ENCODE peak calls at places on chromosomes 12 and 14, in seven cellular contexts. E is transverse colon, X is mesenchymal stem cell, V is cardiac muscle cell, R is heart right ventricle, B is fibroblast of lung, N is RWPE2. M is an unnamed sample.

GRCh38 chr12:64273527-64274403 is 51.7 kb upstream of the KICS2 start:
- DNase-seq in V (peak; percentile 20), R (no peak), B (no peak), X (peak; percentile 10), N (no peak), E (peak; percentile 8), M (no peak)

GRCh38 chr14:68569546-68569908 is 223.3 kb downstream of the ZFP36L1 start:
- DNase-seq in N (no peak), E (no peak), V (no peak), X (no peak), R (no peak), B (no peak), M (no peak)

GRCh38 chr12:128942960-128943477 is 89.7 kb downstream of the GLT1D1 start:
- DNase-seq in R (no peak), E (no peak), N (no peak), B (no peak), V (no peak), X (no peak), M (no peak)

GRCh38 chr12:70920251-70920851 is at the start of gene PTPRR:
- DNase-seq in E (no peak), X (no peak), V (peak; percentile 26), R (no peak), B (no peak), N (no peak), M (no peak)

GRCh38 chr12:98745578-98746391 is 100.7 kb downstream of the APAF1 start:
- DNase-seq in X (peak; percentile 10), E (no peak), N (no peak), B (peak; percentile 21), R (no peak), V (peak; percentile 42), M (no peak)

GRCh38 chr12:54463484-54463883 is 9.9 kb downstream of the GTSF1 start:
- DNase-seq in R (no peak), B (peak; percentile 11), X (no peak), E (no peak), V (peak; percentile 36), N (no peak), M (no peak)

GRCh38 chr12:106107566-106107965 is 31.2 kb downstream of the NUAK1 start:
- DNase-seq in V (peak; percentile 26), E (no peak), X (peak; percentile 60), N (no peak), R (no peak), B (no peak), M (no peak)

GRCh38 chr12:101655400-101655799 is 42.0 kb upstream of the CHPT1 start:
- DNase-seq in B (no peak), X (no peak), R (no peak), N (no peak), V (no peak), E (no peak), M (no peak)

GRCh38 chr14:92523752-92524151 is 10.2 kb downstream of the RIN3 start:
- DNase-seq in N (no peak), X (no peak), E (no peak), R (no peak), V (no peak), B (no peak), M (no peak)

GRCh38 chr14:76289276-76289675 is 86.7 kb upstream of the ESRRB start:
- DNase-seq in E (no peak), V (no peak), B (no peak), R (no peak), X (no peak), N (no peak), M (no peak)

GRCh38 chr14:76282581-76282980 is 93.4 kb upstream of the ESRRB start:
- DNase-seq in X (no peak), V (no peak), B (no peak), R (no peak), N (peak; percentile 8), E (no peak), M (no peak)

GRCh38 chr14:76292561-76292960 is 83.4 kb upstream of the ESRRB start:
- DNase-seq in X (no peak), R (no peak), E (no peak), N (no peak), V (no peak), B (no peak), M (no peak)

GRCh38 chr14:76287063-76287462 is 88.9 kb upstream of the ESRRB start:
- DNase-seq in N (no peak), V (no peak), X (no peak), B (no peak), R (no peak), E (no peak), M (no peak)
- H3K4me3 ChIP-seq in N (no peak overlapping the region), V (no peak overlapping the region), X (no peak overlapping the region), B (no peak overlapping the region), R (no peak overlapping the region), E (no peak overlapping the region), M (no peak overlapping the region)

GRCh38 chr12:55720894-55721444 is 776 bp downstream of the RDH5 start:
- DNase-seq in V (peak; percentile 91), B (peak; percentile 93), N (peak; percentile 88), X (peak; percentile 75), E (peak; percentile 77), R (no peak), M (peak; percentile 90)
- H3K4me1 ChIP-seq in V (peaks cover 6% of the 10 kb centered on the region), B (peaks cover 58% of the 10 kb centered on the region), N (peaks cover 12% of the 10 kb centered on the region), X (peaks cover 60% of the 10 kb centered on the region), E (peaks cover 53% of the 10 kb centered on the region), R (peaks cover 63% of the 10 kb centered on the region), M (peaks cover 89% of the 10 kb centered on the region)

DNA sequence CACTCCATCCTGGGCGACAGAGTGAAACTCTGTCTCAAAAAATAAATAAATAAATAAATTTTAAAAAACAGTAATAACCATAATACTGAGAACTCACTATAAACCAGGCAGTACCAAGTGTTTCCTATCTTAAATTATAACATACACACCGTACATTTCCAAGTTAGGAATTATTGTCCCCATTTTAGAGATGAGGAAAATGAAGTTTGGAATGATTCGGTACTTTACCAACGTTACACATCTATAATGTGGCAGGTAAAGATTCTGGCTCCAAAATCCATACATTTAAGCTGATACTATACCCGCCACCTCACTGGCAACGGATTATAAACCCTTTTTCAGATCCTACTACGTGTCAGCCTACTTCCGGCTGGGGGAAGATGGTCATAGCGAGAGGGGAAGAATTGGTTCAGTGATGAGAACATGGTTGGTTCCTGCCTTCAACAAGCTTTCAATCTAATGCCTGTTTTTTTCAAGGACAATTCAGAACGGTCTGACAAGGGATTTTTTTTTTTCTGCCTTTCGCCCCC is 105.9 kb upstream of the ATF7IP start:
- DNase-seq in B (no peak), X (no peak), E (no peak), V (no peak), N (no peak), R (no peak), M (no peak)
- H3K4me3 ChIP-seq in B (no peak overlapping the region), X (no peak overlapping the region), E (peak overlapping the region; percentile 24), V (no peak overlapping the region), N (no peak overlapping the region), R (peak overlapping the region; percentile 35), M (peak overlapping the region; percentile 39)

DNA sequence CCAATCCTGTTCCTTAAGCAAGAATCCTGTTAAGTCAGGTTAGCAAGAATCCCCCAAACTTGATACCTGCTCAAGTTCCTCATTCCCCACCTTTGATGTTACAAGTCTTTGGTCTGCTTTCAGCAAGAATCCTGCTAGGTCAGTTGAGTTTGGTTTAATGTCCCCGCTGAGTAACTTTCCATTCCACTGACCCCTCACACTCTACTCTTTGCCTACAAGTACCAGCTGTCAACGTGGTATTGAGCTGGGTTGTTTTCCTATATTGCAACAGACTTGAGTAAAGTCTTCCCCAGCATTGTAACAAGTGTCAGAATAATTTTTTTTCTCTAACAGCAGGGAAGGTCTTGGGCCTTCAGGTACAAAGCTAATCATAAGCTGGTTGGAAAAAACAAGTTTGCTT is 6.3 kb downstream of the PPM1H start:
- DNase-seq in R (no peak), V (no peak), X (no peak), E (no peak), B (no peak), N (no peak), M (no peak)
- H3K4me1 ChIP-seq in R (peaks cover 8% of the 10 kb centered on the region), V (no peaks in the 10 kb centered on the region), X (peaks cover 2% of the 10 kb centered on the region), E (no peaks in the 10 kb centered on the region), B (peaks cover 5% of the 10 kb centered on the region), N (no peaks in the 10 kb centered on the region), M (no peaks in the 10 kb centered on the region)

GRCh38 chr12:109775172-109775881 is 57.9 kb downstream of the TRPV4 start:
- DNase-seq in X (peak; percentile 69), R (peak; percentile 73), E (peak; percentile 82), V (peak; percentile 79), N (no peak), B (peak; percentile 66), M (peak; percentile 86)

GRCh38 chr12:109772622-109773321 is 59.1 kb downstream of the FAM222A start:
- DNase-seq in V (no peak), N (no peak), E (no peak), B (no peak), X (no peak), R (no peak), M (no peak)

GRCh38 chr12:109770861-109771670 is 57.4 kb downstream of the FAM222A start:
- DNase-seq in X (no peak), N (no peak), R (no peak), V (no peak), B (no peak), E (no peak), M (no peak)

GRCh38 chr12:109771746-109772621 is 58.4 kb downstream of the FAM222A start:
- DNase-seq in R (no peak), B (no peak), E (no peak), V (no peak), N (peak; percentile 34), X (no peak), M (peak; percentile 35)

DNA sequence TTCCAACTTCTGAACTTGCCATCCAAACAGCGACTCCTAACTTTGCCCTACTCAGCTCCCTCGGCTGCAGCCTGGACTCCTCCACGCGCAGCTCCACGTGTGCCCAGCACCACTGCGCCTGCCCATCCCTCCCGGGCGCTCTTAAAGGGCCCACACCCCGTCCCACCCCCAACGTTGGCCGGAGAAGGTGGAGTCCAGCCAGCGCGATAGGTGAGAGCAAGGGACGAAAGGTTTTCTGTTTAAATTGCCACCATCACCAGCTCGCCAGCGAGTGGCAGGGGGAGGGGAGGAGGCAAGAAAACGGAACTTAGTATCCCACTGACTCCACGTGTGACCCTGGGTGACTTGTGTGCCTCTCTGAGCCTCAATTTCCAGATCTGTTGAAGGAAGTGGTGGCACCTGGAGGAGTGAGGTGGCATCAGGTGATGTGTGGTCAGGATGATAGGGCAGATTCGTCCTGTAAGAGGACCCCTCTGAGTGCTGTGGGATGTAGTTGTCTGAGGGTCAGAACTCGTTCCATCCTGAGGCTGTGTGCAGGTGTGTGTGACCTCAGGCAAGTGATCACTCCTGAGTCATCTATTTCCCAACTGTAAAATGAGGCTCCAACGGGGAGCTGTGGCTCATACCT is 59.7 kb downstream of the TRPV4 start:
- DNase-seq in X (no peak), R (no peak), V (no peak), B (no peak), E (peak; percentile 25), N (no peak), M (peak; percentile 64)
- H3K4me3 ChIP-seq in X (no peak overlapping the region), R (no peak overlapping the region), V (no peak overlapping the region), B (no peak overlapping the region), E (no peak overlapping the region), N (no peak overlapping the region), M (peak overlapping the region; percentile 39)

GRCh38 chr14:73728106-73729014 is 14.2 kb upstream of the PNMA1 start:
- DNase-seq in X (peak; percentile 83), E (peak; percentile 94), B (peak; percentile 78), V (peak; percentile 88), R (peak; percentile 90), N (peak; percentile 78), M (peak; percentile 92)
- H3K4me1 ChIP-seq in X (peaks cover 37% of the 10 kb centered on the region), E (peaks cover 31% of the 10 kb centered on the region), B (peaks cover 30% of the 10 kb centered on the region), V (peaks cover 8% of the 10 kb centered on the region), R (peaks cover 51% of the 10 kb centered on the region), N (peaks cover 29% of the 10 kb centered on the region), M (peaks cover 69% of the 10 kb centered on the region)